ENCODE peak calls at places on chromosomes 16 and 17, in five cellular contexts. W, Y, K, I and J are unnamed samples.
A peak's percentile ranks its signal among the peaks of the same experiment; 100 is the strongest.

GRCh38 chr16:48003226-48003907 is 152.4 kb downstream of the ABCC12 start:
- DNase-seq in W (no peak), Y (no peak), K (no peak), I (no peak), J (no peak)

GRCh38 chr16:16151315-16151714 is 72.0 kb downstream of the ABCC6 start:
- DNase-seq in W (no peak), Y (no peak), K (no peak), I (no peak), J (no peak)

GRCh38 chr16:84730406-84731106 is 30.8 kb downstream of the USP10 start:
- DNase-seq in W (peak; percentile 44), Y (peak; percentile 83), K (no peak), I (peak; percentile 93), J (peak; percentile 75)

GRCh38 chr16:9099131-9099625 is 7.7 kb downstream of the HAPSTR1 start:
- DNase-seq in W (no peak), Y (peak; percentile 71), K (no peak), I (no peak), J (no peak)

GRCh38 chr16:87806246-87806607 is 40.4 kb upstream of the KLHDC4 start:
- DNase-seq in W (no peak), Y (peak; percentile 83), K (no peak), I (no peak), J (peak; percentile 61)

GRCh38 chr16:49700222-49700927 is 155.5 kb downstream of the ZNF423 start:
- DNase-seq in W (peak; percentile 75), Y (no peak), K (no peak), I (no peak), J (no peak)

GRCh38 chr16:58331024-58331707 is 36.3 kb upstream of the PRSS54 start:
- DNase-seq in W (no peak), Y (no peak), K (no peak), I (no peak), J (no peak)

GRCh38 chr16:56879276-56879675 is 14.3 kb downstream of the SLC12A3 start:
- DNase-seq in W (no peak), Y (no peak), K (no peak), I (no peak), J (no peak)

GRCh38 chr16:87930456-87930855 is 5.9 kb downstream of the CA5A start:
- DNase-seq in W (no peak), Y (peak; percentile 50), K (no peak), I (no peak), J (no peak)

GRCh38 chr17:81518785-81519283 is 6.2 kb upstream of the ACTG1 start:
- DNase-seq in W (peak; percentile 55), Y (no peak), K (no peak), I (no peak), J (no peak)

GRCh38 chr17:77247048-77247541 is 106.3 kb downstream of the SEC14L1 start:
- DNase-seq in W (peak; percentile 83), Y (peak; percentile 79), K (peak; percentile 76), I (peak; percentile 63), J (peak; percentile 80)
- TF ChIP-seq POLR2A in W (peak; percentile 4), Y (no peak), K (no peak), I (no peak), J (no peak)

GRCh38 chr16:24555346-24555872 is 16.0 kb downstream of the RBBP6 start:
- DNase-seq in W (no peak), Y (no peak), K (no peak), I (no peak), J (no peak)
- TF ChIP-seq POLR2A in W (no peak), Y (no peak), K (no peak), I (no peak), J (no peak)

GRCh38 chr17:45031231-45032149 is 19.9 kb downstream of the DCAKD start:
- DNase-seq in W (no peak), Y (peak; percentile 75), K (no peak), I (no peak), J (peak; percentile 25)
- TF ChIP-seq POLR2A in W (no peak), Y (no peak), K (no peak), I (no peak), J (no peak)

DNA sequence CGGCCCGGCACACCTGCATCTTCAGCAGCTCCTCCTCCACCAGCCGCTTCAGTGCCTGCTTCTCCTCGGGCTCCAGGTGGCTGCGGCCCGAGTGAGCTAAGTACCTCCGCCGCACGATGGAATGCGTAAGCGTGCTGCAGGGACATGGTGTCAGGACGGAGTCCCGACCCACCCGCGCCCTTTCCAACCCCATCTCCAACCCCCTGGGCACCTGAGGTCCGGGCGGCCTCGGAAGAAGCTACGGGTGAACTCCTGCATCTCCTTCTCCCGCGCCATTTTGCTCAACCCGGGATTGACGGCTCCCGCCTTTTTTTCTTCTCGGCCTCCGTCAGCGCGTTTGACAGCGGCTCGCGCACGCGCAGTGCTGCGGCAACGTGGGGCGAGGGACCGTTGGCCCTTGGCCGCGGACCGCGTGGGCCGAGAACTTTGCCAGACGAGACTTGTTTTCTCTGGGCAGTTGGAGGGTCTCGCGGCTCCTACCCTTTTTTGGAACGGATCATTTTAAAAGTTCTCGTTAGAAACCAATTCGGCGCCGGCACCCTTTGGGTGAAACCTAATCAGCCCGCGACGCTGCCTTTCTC is at the start of gene HIRIP3:
- DNase-seq in W (peak; percentile 89), Y (peak; percentile 87), K (peak; percentile 68), I (peak; percentile 73), J (peak; percentile 92)
- TF ChIP-seq POLR2A in W (no peak), Y (peak; percentile 29), K (no peak), I (peak; percentile 80), J (no peak)